ENCODE peak calls at places on chromosome 22, in six cellular contexts. I is HCT116, K is H1, B is HepG2, O is K562, W is GM12878. D is an unnamed sample.

GRCh38 chr22:37735054-37735453 is 38.2 kb downstream of the TRIOBP start:
- DNase-seq in W (no peak), K (no peak), I (no peak), B (peak; percentile 72), O (peak; percentile 78), D (no peak)

GRCh38 chr22:48780597-48781277 is 1046.9 kb downstream of the BRD1 start:
- DNase-seq in I (no peak), O (no peak), K (no peak), W (no peak), B (no peak), D (no peak)

GRCh38 chr22:23104109-23104971 is 34.0 kb downstream of the GNAZ start:
- DNase-seq in W (no peak), K (no peak), O (no peak), I (no peak), B (no peak), D (no peak)

GRCh38 chr22:28442264-28442950 is 237.2 kb downstream of the TTC28 start:
- DNase-seq in B (peak; percentile 74), K (peak; percentile 69), O (peak; percentile 87), I (peak; percentile 6), W (no peak), D (peak; percentile 49)

GRCh38 chr22:42757475-42757874 is 36.8 kb upstream of the A4GALT start:
- DNase-seq in K (no peak), I (no peak), B (no peak), W (no peak), O (no peak), D (peak; percentile 30)

GRCh38 chr22:25582946-25583345 is 18.5 kb downstream of the GRK3 start:
- DNase-seq in W (no peak), O (no peak), K (no peak), I (no peak), B (peak; percentile 2), D (no peak)

GRCh38 chr22:41584881-41585280 is 4.8 kb downstream of the PMM1 start:
- DNase-seq in W (no peak), I (no peak), O (no peak), K (no peak), B (no peak), D (no peak)

GRCh38 chr22:19514831-19515565 is 9.2 kb downstream of the CLDN5 start:
- DNase-seq in K (no peak), B (no peak), I (no peak), O (no peak), W (no peak), D (no peak)

GRCh38 chr22:32695451-32695891 is 106.0 kb upstream of the TIMP3 start:
- DNase-seq in B (peak; percentile 87), I (peak; percentile 21), K (no peak), O (no peak), W (no peak), D (no peak)

GRCh38 chr22:32967285-32968101 is 90.7 kb downstream of the SYN3 start:
- DNase-seq in W (no peak), B (peak; percentile 93), I (no peak), O (no peak), K (no peak), D (no peak)

GRCh38 chr22:37623075-37624016 is 14.7 kb downstream of the GGA1 start:
- DNase-seq in K (no peak), W (no peak), I (no peak), O (peak; percentile 73), B (peak; percentile 50), D (no peak)

GRCh38 chr22:48238018-48238915 is 1475.8 kb downstream of the TBC1D22A start:
- DNase-seq in W (no peak), O (no peak), B (no peak), I (no peak), K (no peak), D (no peak)

GRCh38 chr22:32622004-32622761 is 147.6 kb downstream of the FBXO7 start:
- DNase-seq in I (no peak), W (no peak), O (no peak), B (peak; percentile 89), K (peak; percentile 21), D (peak; percentile 85)

GRCh38 chr22:27620367-27621154 is 181.0 kb downstream of the MN1 start:
- DNase-seq in B (no peak), I (no peak), O (no peak), K (no peak), W (no peak), D (no peak)

GRCh38 chr22:20653795-20654342 is 120.0 kb upstream of the SERPIND1 start:
- DNase-seq in K (no peak), O (no peak), I (no peak), W (no peak), B (no peak), D (no peak)

GRCh38 chr22:37345863-37346514 is 63.7 kb downstream of the CYTH4 start:
- DNase-seq in B (no peak), W (no peak), K (no peak), O (no peak), I (no peak), D (no peak)

GRCh38 chr22:35802885-35803284 is 85.2 kb downstream of the APOL5 start:
- DNase-seq in O (no peak), W (no peak), I (no peak), K (no peak), B (no peak), D (no peak)

GRCh38 chr22:49632199-49633009 is 195.3 kb downstream of the BRD1 start:
- DNase-seq in K (peak; percentile 39), O (no peak), B (peak; percentile 27), W (no peak), I (peak; percentile 7), D (peak; percentile 54)

GRCh38 chr22:16717699-16718558 is 107.3 kb downstream of the XKR3 start:
- DNase-seq in I (no peak), O (peak; percentile 57), K (no peak), W (no peak), B (no peak), D (peak; percentile 33)

GRCh38 chr22:27616033-27616432 is 185.5 kb downstream of the MN1 start:
- DNase-seq in K (no peak), I (no peak), W (no peak), B (no peak), O (no peak), D (no peak)

GRCh38 chr22:44344407-44344806 is 31.7 kb upstream of the SHISAL1 start:
- DNase-seq in W (no peak), I (no peak), B (no peak), O (no peak), K (no peak), D (no peak)

GRCh38 chr22:44340271-44341239 is 27.8 kb upstream of the SHISAL1 start:
- DNase-seq in I (no peak), K (no peak), B (no peak), O (no peak), W (no peak), D (no peak)

GRCh38 chr22:44338906-44339305 is 26.2 kb upstream of the SHISAL1 start:
- DNase-seq in B (no peak), I (no peak), O (no peak), W (no peak), K (no peak), D (no peak)

GRCh38 chr22:44342347-44342956 is 29.7 kb upstream of the SHISAL1 start:
- DNase-seq in I (no peak), W (no peak), B (no peak), O (no peak), K (no peak), D (no peak)

DNA sequence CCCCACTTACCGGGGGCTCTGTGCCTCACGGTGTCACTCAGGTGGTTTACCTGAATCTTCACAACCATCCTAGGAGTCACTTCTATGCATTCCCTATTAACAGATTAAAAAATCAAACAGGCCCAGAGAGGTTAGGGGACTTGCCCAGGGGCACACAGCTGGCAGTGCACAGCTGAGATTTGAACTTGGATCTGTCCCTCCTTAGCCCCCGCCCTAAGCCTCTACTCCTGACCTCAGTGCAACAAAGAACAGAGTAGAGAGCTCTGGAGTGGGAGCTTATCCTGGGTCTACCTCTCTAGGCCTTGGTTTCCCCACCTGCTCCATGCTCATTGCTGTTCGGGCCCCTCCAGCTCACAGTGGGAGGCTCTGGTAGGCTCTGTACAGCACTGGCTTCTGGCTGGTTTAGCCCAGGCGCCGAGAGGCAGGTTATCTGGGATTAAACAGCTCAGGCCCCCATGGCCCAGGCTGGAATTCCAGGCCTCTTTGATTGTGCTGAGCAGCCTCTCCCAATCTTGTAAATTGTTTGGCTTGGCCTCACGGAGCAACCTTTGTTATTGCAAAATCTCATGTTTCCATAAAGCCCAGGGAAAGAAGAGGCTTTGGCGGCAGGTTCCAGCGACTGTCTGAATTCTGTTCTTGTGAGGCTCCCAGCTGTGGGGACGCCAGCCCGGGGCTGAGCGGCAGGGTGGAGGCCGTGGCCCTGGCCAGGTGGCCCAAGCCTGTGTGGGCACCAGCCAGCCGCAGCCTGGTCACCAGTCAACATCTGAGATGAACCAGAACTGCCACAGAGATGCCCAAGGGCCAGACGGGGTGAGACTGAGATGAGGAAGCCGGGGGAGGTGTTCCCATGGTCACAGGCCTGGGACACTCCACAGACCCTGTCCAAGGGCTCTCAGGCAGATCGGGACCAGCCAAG is 28.9 kb upstream of the SHISAL1 start:
- DNase-seq in B (no peak), W (no peak), O (no peak), K (no peak), I (no peak), D (peak; percentile 56)
- TF ChIP-seq ZNF274 in B (no peak), W (no peak), O (no peak), K (no peak), I (no peak), D (no peak)

GRCh38 chr22:46250035-46250782 is at the start of gene CDPF1:
- DNase-seq in O (peak; percentile 90), K (peak; percentile 23), B (peak; percentile 73), W (peak; percentile 55), I (peak; percentile 59), D (peak; percentile 49)
- H3K4me1 ChIP-seq in O (peaks cover 12% of the 10 kb centered on the region), K (no peaks in the 10 kb centered on the region), B (peaks cover 46% of the 10 kb centered on the region), W (peaks cover 7% of the 10 kb centered on the region), I (peaks cover 5% of the 10 kb centered on the region), D (peaks cover 4% of the 10 kb centered on the region)

DNA sequence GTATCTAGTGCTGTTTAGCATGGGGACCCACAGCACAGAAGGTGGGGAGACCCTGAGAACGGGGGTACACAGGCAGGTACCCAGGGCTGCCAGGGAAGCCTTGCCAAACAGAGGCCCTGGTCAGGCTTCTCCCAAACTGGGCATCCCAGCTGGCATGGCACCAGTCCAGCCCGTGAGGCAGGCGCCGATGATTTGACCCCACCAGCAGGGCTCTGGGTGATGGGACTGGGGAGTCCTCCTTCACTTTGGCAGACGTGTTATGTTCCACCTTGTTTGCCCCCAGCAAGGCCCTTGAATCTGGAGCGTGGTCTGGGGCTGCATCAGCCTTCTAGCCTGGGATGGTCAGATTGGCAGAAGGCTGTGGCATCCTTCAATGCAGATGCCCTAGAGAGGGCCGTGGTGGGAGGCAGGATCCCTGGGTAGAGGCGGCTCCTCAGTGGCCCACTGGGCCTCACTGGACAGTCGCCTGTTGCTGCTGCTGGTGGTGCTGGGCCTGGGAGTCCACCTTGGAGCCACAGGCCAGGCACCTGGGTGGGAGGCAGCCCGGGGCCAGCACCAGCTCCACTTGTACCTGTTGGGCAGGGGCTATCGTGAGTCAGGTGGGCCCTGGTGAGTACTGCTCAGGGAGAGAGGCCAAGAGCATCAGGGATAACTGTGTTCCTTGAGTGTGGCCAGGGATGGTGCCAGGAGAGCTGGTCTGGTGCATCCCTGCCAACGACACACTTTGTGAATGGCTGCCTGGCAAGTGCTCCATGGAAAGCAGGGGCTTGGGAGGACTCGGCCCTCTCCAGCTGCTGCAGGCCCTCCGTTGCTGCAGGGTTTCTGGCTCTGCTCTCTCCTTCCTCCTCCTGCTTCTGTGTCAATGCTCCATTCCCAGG is 3.3 kb downstream of the ADORA2A start:
- DNase-seq in O (no peak), K (no peak), B (no peak), W (no peak), I (no peak), D (no peak)
- TF ChIP-seq YY1 in O (no peak), K (no peak), B (no peak), W (no peak), I (no peak), D (no peak)

DNA sequence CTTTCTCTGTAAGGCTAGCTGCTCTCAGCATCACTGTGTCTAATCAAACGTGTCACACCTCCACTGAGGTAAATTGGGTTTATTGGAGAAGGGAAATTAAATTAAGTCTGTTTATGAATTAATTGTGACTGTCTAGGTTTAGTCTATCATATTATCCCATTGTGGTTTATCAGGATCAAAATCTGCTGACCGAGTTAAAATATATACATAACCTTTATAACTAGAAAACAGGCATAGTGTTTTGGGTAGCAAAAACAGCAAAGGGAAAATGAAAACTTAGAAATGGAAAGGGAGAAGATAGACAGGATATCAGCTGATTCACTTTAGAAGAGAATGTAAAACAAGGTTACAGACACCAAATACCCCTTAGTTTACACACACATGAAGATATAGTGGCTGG is 241.4 kb upstream of the LARGE1 start:
- DNase-seq in I (no peak), W (no peak), K (no peak), O (no peak), B (no peak), D (no peak)
- TF ChIP-seq ZNF274 in I (no peak), W (no peak), K (no peak), O (no peak), B (no peak), D (no peak)

D was measured in NT2/D1.